ENCODE peak calls at places on chromosomes 1 and 21, in five cellular contexts. W is psoas muscle, S is thoracic aorta, F is SJCRH30, Y is GM06990. I is an unnamed sample.

GRCh38 chr1:28290851-28291250 is 31.5 kb downstream of the SESN2 start:
- DNase-seq in W (no peak), S (no peak), F (no peak), Y (no peak), I (no peak)

GRCh38 chr1:51784997-51785421 is 93.5 kb downstream of the NRDC start:
- DNase-seq in W (no peak), S (no peak), F (no peak), Y (no peak), I (no peak)

GRCh38 chr1:109214695-109215623 is 1.2 kb downstream of the SARS1 start:
- DNase-seq in W (peak; percentile 63), S (no peak), F (peak; percentile 21), Y (no peak), I (peak; percentile 74)

GRCh38 chr1:58754683-58755467 is 29.0 kb downstream of the JUN start:
- DNase-seq in W (no peak), S (no peak), F (no peak), Y (no peak), I (no peak)

GRCh38 chr1:100510441-100510840 is 27.5 kb upstream of the GPR88 start:
- DNase-seq in W (no peak), S (no peak), F (no peak), Y (no peak), I (no peak)

GRCh38 chr1:77655431-77655974 is 27.0 kb downstream of the ZZZ3 start:
- DNase-seq in W (no peak), S (no peak), F (no peak), Y (peak; percentile 20), I (no peak)

GRCh38 chr1:26696645-26697440 is 1.0 kb downstream of the ARID1A start:
- DNase-seq in W (peak; percentile 70), S (no peak), F (peak; percentile 42), Y (peak; percentile 75), I (no peak)

GRCh38 chr1:8747879-8748825 is 69.3 kb downstream of the RERE start:
- DNase-seq in W (no peak), S (no peak), F (no peak), Y (no peak), I (no peak)

GRCh38 chr21:26293291-26293946 is 122.8 kb upstream of the APP start:
- DNase-seq in W (no peak), S (no peak), F (no peak), Y (no peak), I (no peak)

GRCh38 chr1:65896721-65897120 is 104.0 kb downstream of the PDE4B start:
- DNase-seq in W (no peak), S (no peak), F (no peak), Y (no peak), I (no peak)

GRCh38 chr1:184405743-184406142 is 18.9 kb downstream of the C1orf21 start:
- DNase-seq in W (no peak), S (no peak), F (no peak), Y (no peak), I (no peak)

GRCh38 chr1:43435146-43436145 is 18.3 kb downstream of the HYI start:
- DNase-seq in W (peak; percentile 52), S (no peak), F (no peak), Y (no peak), I (peak; percentile 62)

GRCh38 chr1:177780096-177780700 is 189.7 kb downstream of the SEC16B start:
- DNase-seq in W (no peak), S (no peak), F (peak; percentile 9), Y (no peak), I (no peak)

GRCh38 chr1:100860397-100860991 is 34.1 kb downstream of the EXTL2 start:
- DNase-seq in W (no peak), S (no peak), F (no peak), Y (no peak), I (no peak)

GRCh38 chr1:85580046-85580411 is 532 bp upstream of the CCN1 start:
- DNase-seq in W (peak; percentile 59), S (no peak), F (peak; percentile 65), Y (no peak), I (no peak)

GRCh38 chr1:27528701-27529637 is 39.0 kb upstream of the WASF2 start:
- DNase-seq in W (peak; percentile 88), S (no peak), F (peak; percentile 76), Y (no peak), I (no peak)

GRCh38 chr21:41611966-41612606 is 104.1 kb upstream of the TMPRSS2 start:
- DNase-seq in W (no peak), S (no peak), F (no peak), Y (no peak), I (no peak)

GRCh38 chr1:211393203-211393602 is 66.6 kb downstream of the TRAF5 start:
- DNase-seq in W (no peak), S (no peak), F (no peak), Y (no peak), I (no peak)

GRCh38 chr1:201042663-201043461 is 19.3 kb upstream of the KIF21B start:
- DNase-seq in W (peak; percentile 74), S (no peak), F (peak; percentile 52), Y (peak; percentile 47), I (no peak)

GRCh38 chr1:27380766-27381733 is 2.1 kb downstream of the CD164L2 start:
- DNase-seq in W (peak; percentile 73), S (no peak), F (no peak), Y (no peak), I (no peak)

GRCh38 chr1:174880171-174880570 is 119.6 kb upstream of the CACYBP start:
- DNase-seq in W (no peak), S (no peak), F (no peak), Y (no peak), I (no peak)

DNA sequence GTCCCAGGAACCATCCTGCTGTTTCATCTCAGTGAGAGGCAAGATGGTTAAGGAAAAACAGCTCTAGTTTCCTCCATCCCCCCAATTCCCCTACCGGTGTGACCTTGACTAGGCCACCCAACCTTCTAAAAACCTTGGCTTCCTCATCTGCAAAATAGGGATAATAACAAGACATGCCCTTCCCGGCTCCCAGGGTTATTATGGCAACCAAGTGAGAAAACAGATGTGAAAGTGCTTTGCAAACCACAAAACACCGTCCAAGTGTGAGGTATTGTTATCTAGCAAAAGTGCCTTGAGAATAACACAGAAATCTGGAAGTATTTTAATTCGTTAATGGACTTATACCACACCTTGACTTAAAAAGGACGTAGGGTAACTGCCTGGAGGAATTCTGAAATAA is 62.7 kb downstream of the ITPKB start:
- DNase-seq in W (no peak), S (no peak), F (no peak), Y (no peak), I (no peak)
- H3K4me3 ChIP-seq in W (no peak overlapping the region), S (no peak overlapping the region), F (no peak overlapping the region), Y (no peak overlapping the region), I (no peak overlapping the region)

GRCh38 chr21:36402339-36402738 is 17.1 kb downstream of the CHAF1B start:
- DNase-seq in W (no peak), S (no peak), F (no peak), Y (no peak), I (no peak)

GRCh38 chr21:36408568-36408967 is 23.4 kb downstream of the CHAF1B start:
- DNase-seq in W (no peak), S (no peak), F (no peak), Y (no peak), I (no peak)

GRCh38 chr21:36400719-36401118 is 15.5 kb downstream of the CHAF1B start:
- DNase-seq in W (no peak), S (no peak), F (no peak), Y (no peak), I (no peak)

GRCh38 chr21:36403713-36404112 is 18.5 kb downstream of the CHAF1B start:
- DNase-seq in W (no peak), S (no peak), F (no peak), Y (no peak), I (no peak)
- H3K36me3 ChIP-seq in W (peaks cover 75% of the 10 kb centered on the region), S (no peaks in the 10 kb centered on the region), F (peaks cover 34% of the 10 kb centered on the region), Y (peaks cover 6% of the 10 kb centered on the region), I (peaks cover 1% of the 10 kb centered on the region)

GRCh38 chr1:3403011-3403345 is 51.5 kb upstream of the ARHGEF16 start:
- DNase-seq in W (no peak), S (no peak), F (no peak), Y (no peak), I (no peak)

GRCh38 chr1:3399732-3400131 is 54.7 kb upstream of the ARHGEF16 start:
- DNase-seq in W (no peak), S (no peak), F (no peak), Y (no peak), I (no peak)

GRCh38 chr1:3403388-3404179 is 50.9 kb upstream of the ARHGEF16 start:
- DNase-seq in W (no peak), S (no peak), F (peak; percentile 50), Y (no peak), I (no peak)

GRCh38 chr1:3402258-3403010 is 52.0 kb upstream of the ARHGEF16 start:
- DNase-seq in W (no peak), S (no peak), F (no peak), Y (no peak), I (peak; percentile 28)

GRCh38 chr1:3401585-3402257 is 52.7 kb upstream of the ARHGEF16 start:
- DNase-seq in W (no peak), S (no peak), F (no peak), Y (no peak), I (no peak)
- H3K27me3 ChIP-seq in W (no peaks in the 10 kb centered on the region), S (no peaks in the 10 kb centered on the region), F (peaks cover 14% of the 10 kb centered on the region), Y (no peaks in the 10 kb centered on the region), I (peaks cover 10% of the 10 kb centered on the region)

GRCh38 chr1:186617860-186618780 is 62.1 kb downstream of the PTGS2 start:
- DNase-seq in W (peak; percentile 58), S (peak; percentile 7), F (no peak), Y (peak; percentile 66), I (no peak)
- H3K4me3 ChIP-seq in W (peak overlapping the region; percentile 15), S (peak overlapping the region; percentile 24), F (no peak overlapping the region), Y (peak overlapping the region; percentile 50), I (peak overlapping the region; percentile 28)

GRCh38 chr1:70887936-70888335 is 159.7 kb downstream of the PTGER3 start:
- DNase-seq in W (no peak), S (no peak), F (no peak), Y (no peak), I (no peak)

GRCh38 chr1:70892140-70892539 is 155.5 kb downstream of the PTGER3 start:
- DNase-seq in W (no peak), S (no peak), F (no peak), Y (no peak), I (no peak)

GRCh38 chr1:70893381-70893780 is 154.2 kb downstream of the PTGER3 start:
- DNase-seq in W (no peak), S (no peak), F (no peak), Y (no peak), I (no peak)

GRCh38 chr1:70891444-70891843 is 156.2 kb downstream of the PTGER3 start:
- DNase-seq in W (no peak), S (no peak), F (no peak), Y (no peak), I (no peak)

GRCh38 chr1:70890408-70890807 is 157.2 kb downstream of the PTGER3 start:
- DNase-seq in W (no peak), S (no peak), F (no peak), Y (no peak), I (no peak)
- H3K36me3 ChIP-seq in W (no peaks in the 10 kb centered on the region), S (no peaks in the 10 kb centered on the region), F (no peaks in the 10 kb centered on the region), Y (no peaks in the 10 kb centered on the region), I (no peaks in the 10 kb centered on the region)

GRCh38 chr1:231232870-231233734 is 7.9 kb upstream of the GNPAT start:
- DNase-seq in W (no peak), S (no peak), F (no peak), Y (no peak), I (no peak)
- H3K27me3 ChIP-seq in W (no peaks in the 10 kb centered on the region), S (no peaks in the 10 kb centered on the region), F (no peaks in the 10 kb centered on the region), Y (no peaks in the 10 kb centered on the region), I (no peaks in the 10 kb centered on the region)

GRCh38 chr1:94440088-94440487 is 21.9 kb downstream of the ABCD3 start:
- DNase-seq in W (no peak), S (no peak), F (no peak), Y (no peak), I (no peak)
- H3K4me3 ChIP-seq in W (no peak overlapping the region), S (no peak overlapping the region), F (no peak overlapping the region), Y (no peak overlapping the region), I (no peak overlapping the region)

I was measured in BJ.